ENCODE peak calls at places on chromosomes 6 and 20, in six cellular contexts. N is PC-9, W is amniotic stem cell, S is Right ventricle myocardium superior, Z is BE2C, H is brain microvascular endothelial cell. K is an unnamed sample.

GRCh38 chr20:42082611-42083010 is 464.4 kb upstream of the CHD6 start:
- DNase-seq in N (no peak), W (no peak), S (peak), Z (peak), H (peak), K (no peak)

GRCh38 chr6:70957284-70957617 is 391 bp upstream of the B3GAT2 start:
- DNase-seq in N (no peak), W (no peak), S (no peak), Z (no peak), H (no peak), K (no peak)

GRCh38 chr20:38791940-38792339 is 13.6 kb upstream of the PPP1R16B start:
- DNase-seq in N (no peak), W (no peak), S (no peak), Z (no peak), H (no peak), K (no peak)

GRCh38 chr6:155373276-155373675 is 59.0 kb upstream of the TFB1M start:
- DNase-seq in N (no peak), W (no peak), S (no peak), Z (no peak), H (no peak), K (no peak)

GRCh38 chr6:28615955-28616747 is 90.5 kb downstream of the GPX5 start:
- DNase-seq in N (no peak), W (no peak), S (no peak), Z (no peak), H (no peak), K (no peak)

GRCh38 chr20:8656335-8656734 is 412.6 kb upstream of the PLCB4 start:
- DNase-seq in N (no peak), W (no peak), S (no peak), Z (no peak), H (peak), K (no peak)

GRCh38 chr6:123715243-123715863 is 78.6 kb upstream of the TRDN start:
- DNase-seq in N (peak), W (no peak), S (no peak), Z (peak), H (no peak), K (peak)

GRCh38 chr6:157613011-157613522 is 210.0 kb upstream of the SNX9 start:
- DNase-seq in N (peak), W (peak), S (no peak), Z (no peak), H (peak), K (peak)

GRCh38 chr6:141451508-141452353 is 681.0 kb upstream of the GJE1 start:
- DNase-seq in N (peak), W (no peak), S (no peak), Z (no peak), H (peak), K (no peak)

K was measured in HTR-8/SVneo.